ENCODE peak calls at places on chromosomes 11 and 22, in four cellular contexts. V is IMR-90, B is H1, U is GM12878. Z is an unnamed sample.
A peak's percentile ranks its signal among the peaks of the same experiment; 100 is the strongest.

GRCh38 chr11:104366321-104366734 is 202.4 kb upstream of the PDGFD start:
- DNase-seq in V (no peak), B (no peak), U (no peak), Z (no peak)

GRCh38 chr11:67648796-67649613 is 1.5 kb downstream of the ACY3 start:
- DNase-seq in V (no peak), B (no peak), U (peak; percentile 57), Z (no peak)

GRCh38 chr11:48005133-48005532 is 24.8 kb downstream of the PTPRJ start:
- DNase-seq in V (no peak), B (no peak), U (no peak), Z (no peak)

GRCh38 chr11:60942970-60943565 is 8.9 kb downstream of the SLC15A3 start:
- DNase-seq in V (no peak), B (no peak), U (no peak), Z (no peak)

GRCh38 chr11:35227551-35228341 is 88.8 kb downstream of the CD44 start:
- DNase-seq in V (peak; percentile 55), B (no peak), U (no peak), Z (no peak)

GRCh38 chr11:83713701-83714100 is 427.5 kb upstream of the CCDC90B start:
- DNase-seq in V (peak; percentile 3), B (no peak), U (no peak), Z (no peak)

GRCh38 chr11:23079382-23079813 is 219.1 kb upstream of the CCDC179 start:
- DNase-seq in V (peak; percentile 82), B (no peak), U (no peak), Z (no peak)

GRCh38 chr11:108873305-108873704 is 208.4 kb downstream of the DDX10 start:
- DNase-seq in V (peak; percentile 17), B (no peak), U (no peak), Z (no peak)

GRCh38 chr11:102661040-102661439 is 35.9 kb upstream of the MMP20 start:
- DNase-seq in V (no peak), B (no peak), U (no peak), Z (no peak)

GRCh38 chr11:103806130-103806900 is 230.1 kb upstream of the DDI1 start:
- DNase-seq in V (peak; percentile 93), B (no peak), U (no peak), Z (no peak)

GRCh38 chr11:66619080-66619554 is 2.7 kb downstream of the RBM14 start:
- DNase-seq in V (peak; percentile 57), B (no peak), U (no peak), Z (no peak)

GRCh38 chr11:43130616-43131015 is 181.2 kb upstream of the API5 start:
- DNase-seq in V (no peak), B (no peak), U (no peak), Z (no peak)

GRCh38 chr22:43177479-43177878 is 9.5 kb downstream of the TTLL12 start:
- DNase-seq in V (no peak), B (no peak), U (no peak), Z (no peak)

GRCh38 chr11:75334402-75334891 is 17.0 kb downstream of the ARRB1 start:
- DNase-seq in V (no peak), B (no peak), U (no peak), Z (peak; percentile 37)

GRCh38 chr11:64204464-64204989 is 2.0 kb upstream of the FERMT3 start:
- DNase-seq in V (peak; percentile 96), B (peak; percentile 53), U (peak; percentile 52), Z (peak; percentile 79)

GRCh38 chr11:44017443-44018126 is 30.2 kb upstream of the ACCSL start:
- DNase-seq in V (no peak), B (no peak), U (no peak), Z (no peak)

GRCh38 chr11:35907648-35908431 is 36.0 kb upstream of the LDLRAD3 start:
- DNase-seq in V (peak; percentile 62), B (no peak), U (peak; percentile 64), Z (no peak)

GRCh38 chr11:121207485-121208115 is 85.0 kb upstream of the SC5D start:
- DNase-seq in V (no peak), B (no peak), U (peak; percentile 50), Z (no peak)

GRCh38 chr11:110298298-110298765 is 1.9 kb upstream of the RDX start:
- DNase-seq in V (no peak), B (no peak), U (no peak), Z (no peak)

GRCh38 chr11:116404143-116404800 is 368.5 kb downstream of the BUD13 start:
- DNase-seq in V (no peak), B (no peak), U (no peak), Z (no peak)

GRCh38 chr22:18060646-18061620 is 16.9 kb upstream of the PEX26 start:
- DNase-seq in V (peak; percentile 71), B (no peak), U (no peak), Z (no peak)

GRCh38 chr22:22938672-22939536 is 51.3 kb downstream of the IGLL5 start:
- DNase-seq in V (no peak), B (no peak), U (no peak), Z (no peak)
- TF ChIP-seq CHD1 in V (no peak), B (no peak), U (no peak), Z (no peak)

DNA sequence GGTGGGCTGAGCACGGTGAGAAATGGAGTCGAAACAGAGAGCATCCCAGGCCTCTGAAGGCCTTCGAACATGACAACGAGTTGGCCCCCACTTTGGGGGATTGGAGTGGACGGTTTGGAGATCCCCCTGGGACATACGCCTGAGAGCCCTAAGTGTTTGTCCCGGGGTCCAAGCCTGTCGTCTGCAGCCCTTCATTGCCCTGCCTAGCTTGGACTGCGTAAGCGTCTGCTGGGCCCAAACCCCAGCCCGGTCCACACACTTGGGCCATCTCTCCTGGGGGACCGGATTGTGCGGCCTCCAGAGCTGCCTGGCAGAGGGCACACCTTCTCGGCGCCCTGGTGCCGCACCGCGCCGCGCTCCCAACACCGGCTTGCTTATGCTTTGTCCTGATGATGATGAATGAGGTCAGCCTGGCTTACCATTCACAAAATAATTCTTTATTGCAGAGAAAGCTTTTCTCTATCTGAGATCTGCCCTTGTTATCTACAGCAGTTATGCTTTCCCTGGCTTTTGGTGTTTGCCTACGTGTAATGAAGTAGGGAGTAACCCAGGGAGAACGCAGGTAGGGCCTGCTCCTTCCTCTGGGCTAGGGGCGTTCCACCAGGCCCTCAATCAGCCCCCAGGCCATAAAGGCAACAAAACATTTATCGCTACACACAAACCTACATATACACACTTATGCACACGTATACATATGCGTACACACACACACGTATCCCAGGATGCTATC is 85.9 kb upstream of the PPARA start:
- DNase-seq in V (no peak), B (no peak), U (no peak), Z (no peak)
- TF ChIP-seq CHD1 in V (no peak), B (no peak), U (no peak), Z (no peak)

DNA sequence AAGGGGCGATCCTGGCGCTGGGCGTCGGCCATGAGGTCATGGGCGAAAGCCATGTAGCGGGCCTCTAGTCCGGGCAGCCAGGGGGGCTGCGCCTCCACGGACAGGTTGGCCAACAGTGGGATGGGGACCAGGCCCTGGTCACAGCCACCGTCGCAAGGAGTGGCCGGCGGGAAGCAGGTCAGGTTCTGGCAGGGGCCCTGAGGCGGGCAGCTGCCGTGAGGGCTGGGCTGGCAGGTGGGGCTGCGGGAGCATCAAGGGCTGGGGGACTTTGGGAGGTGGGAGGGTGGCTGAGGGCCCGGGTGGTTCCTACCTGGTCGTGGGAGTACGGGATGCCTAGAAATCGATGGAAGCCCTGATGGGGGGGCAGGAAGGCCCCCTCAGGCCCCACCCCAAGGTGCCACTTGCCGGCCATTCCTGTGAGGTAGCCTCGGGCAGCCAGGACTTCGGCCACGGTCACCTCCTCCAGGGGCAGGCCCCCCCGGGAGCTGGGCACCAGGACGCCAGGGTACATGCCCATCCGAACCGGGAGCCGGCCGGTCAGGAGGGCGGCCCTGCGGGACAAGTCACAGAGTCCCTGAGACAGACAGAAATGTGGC is 998 bp downstream of the ARSA start:
- DNase-seq in V (no peak), B (no peak), U (no peak), Z (no peak)
- TF ChIP-seq CHD1 in V (no peak), B (no peak), U (no peak), Z (no peak)

GRCh38 chr22:45164217-45165123 is 745 bp downstream of the NUP50 start:
- DNase-seq in V (no peak), B (no peak), U (no peak), Z (peak; percentile 38)
- TF ChIP-seq CHD1 in V (no peak), B (no peak), U (no peak), Z (no peak)

DNA sequence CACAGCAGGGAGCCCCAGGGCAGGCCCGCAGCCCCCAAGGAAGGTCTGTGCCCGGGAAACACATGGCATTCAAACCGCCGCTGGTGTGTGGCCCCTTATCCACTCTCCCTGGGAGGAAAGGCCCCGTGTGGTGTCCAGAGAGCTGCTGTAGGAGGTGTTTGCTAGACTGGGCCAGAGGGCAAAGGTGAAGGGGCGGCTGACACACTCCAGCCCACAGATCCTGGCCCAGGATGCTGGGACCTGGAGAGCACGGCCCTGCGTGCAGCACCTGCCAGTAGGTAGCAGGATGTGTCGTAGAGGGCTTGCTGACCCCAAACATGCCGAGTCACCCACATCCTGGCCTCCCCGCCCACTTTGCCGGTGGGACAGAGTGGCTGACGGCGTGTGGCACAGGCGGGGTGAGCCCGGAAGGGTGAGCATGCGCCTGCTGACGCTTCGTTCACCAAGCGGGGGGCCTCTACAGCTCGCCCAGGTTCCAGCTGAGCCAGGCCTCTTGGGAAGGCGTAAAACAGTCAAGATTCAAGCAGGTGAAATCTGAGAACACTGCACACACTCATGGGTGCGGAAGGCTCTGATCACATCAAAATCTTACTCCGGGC is 11.0 kb downstream of the OSBPL5 start:
- DNase-seq in V (no peak), B (no peak), U (no peak), Z (peak; percentile 42)
- TF ChIP-seq CHD1 in V (no peak), B (no peak), U (no peak), Z (no peak)

GRCh38 chr22:36640106-36640672 is 63.4 kb downstream of the CACNG2 start:
- DNase-seq in V (no peak), B (no peak), U (no peak), Z (no peak)
- TF ChIP-seq CHD1 in V (no peak), B (no peak), U (no peak), Z (no peak)